ENCODE peak calls at places on chromosomes 2 and 18, in ten cellular contexts. One of them, this sample, is unnamed.

GRCh38 chr18:42364042-42364441 is 409.0 kb downstream of the PIK3C3 start:
- DNase-seq in NCI-H345: no peak
- DNase-seq in activated T-helper 1 cell treated with Interleukin-2 at 50 U/mL for 16 hours: no peak
- DNase-seq in activated naive CD8-positive, alpha-beta T cell treated with anti-CD3 and anti-CD28 coated beads, Interleukin-2, amount 50 U/mL, for 24 hours: no peak
- DNase-seq in ureter: no peak
- DNase-seq in NCI-H1417: no peak
- DNase-seq in EL: no peak
- DNase-seq in amniotic stem cell: no peak
- DNase-seq in cerebellum: no peak
- DNase-seq in fibroblast of pulmonary artery: no peak
- DNase-seq in this sample: no peak

GRCh38 chr18:41936471-41937134 is 18.4 kb upstream of the PIK3C3 start:
- DNase-seq in fibroblast of pulmonary artery: no peak
- DNase-seq in cerebellum: no peak
- DNase-seq in activated naive CD8-positive, alpha-beta T cell treated with anti-CD3 and anti-CD28 coated beads, Interleukin-2, amount 50 U/mL, for 24 hours: no peak
- DNase-seq in NCI-H1417: no peak
- DNase-seq in EL: no peak
- DNase-seq in ureter: no peak
- DNase-seq in activated T-helper 1 cell treated with Interleukin-2 at 50 U/mL for 16 hours: no peak
- DNase-seq in amniotic stem cell: no peak
- DNase-seq in NCI-H345: no peak
- DNase-seq in this sample: no peak

GRCh38 chr2:61715501-61715900 is 138.4 kb downstream of the FAM161A start:
- DNase-seq in EL: peak
- DNase-seq in fibroblast of pulmonary artery: no peak
- DNase-seq in amniotic stem cell: no peak
- DNase-seq in cerebellum: no peak
- DNase-seq in activated T-helper 1 cell treated with Interleukin-2 at 50 U/mL for 16 hours: no peak
- DNase-seq in NCI-H345: no peak
- DNase-seq in ureter: no peak
- DNase-seq in NCI-H1417: no peak
- DNase-seq in activated naive CD8-positive, alpha-beta T cell treated with anti-CD3 and anti-CD28 coated beads, Interleukin-2, amount 50 U/mL, for 24 hours: no peak
- DNase-seq in this sample: no peak

GRCh38 chr2:217890445-217890844 is 112.3 kb downstream of the TNS1 start:
- DNase-seq in EL: peak
- DNase-seq in activated naive CD8-positive, alpha-beta T cell treated with anti-CD3 and anti-CD28 coated beads, Interleukin-2, amount 50 U/mL, for 24 hours: no peak
- DNase-seq in fibroblast of pulmonary artery: peak
- DNase-seq in NCI-H345: no peak
- DNase-seq in activated T-helper 1 cell treated with Interleukin-2 at 50 U/mL for 16 hours: no peak
- DNase-seq in ureter: no peak
- DNase-seq in NCI-H1417: no peak
- DNase-seq in amniotic stem cell: no peak
- DNase-seq in cerebellum: no peak
- DNase-seq in this sample: peak

GRCh38 chr18:21949326-21950015 is 208.9 kb downstream of the MIB1 start:
- DNase-seq in fibroblast of pulmonary artery: peak
- DNase-seq in cerebellum: no peak
- DNase-seq in NCI-H345: no peak
- DNase-seq in NCI-H1417: no peak
- DNase-seq in activated T-helper 1 cell treated with Interleukin-2 at 50 U/mL for 16 hours: no peak
- DNase-seq in ureter: no peak
- DNase-seq in amniotic stem cell: no peak
- DNase-seq in activated naive CD8-positive, alpha-beta T cell treated with anti-CD3 and anti-CD28 coated beads, Interleukin-2, amount 50 U/mL, for 24 hours: no peak
- DNase-seq in EL: no peak
- DNase-seq in this sample: no peak

GRCh38 chr2:86396304-86396785 is 44.8 kb upstream of the KDM3A start:
- DNase-seq in fibroblast of pulmonary artery: peak
- DNase-seq in ureter: peak
- DNase-seq in NCI-H1417: no peak
- DNase-seq in activated T-helper 1 cell treated with Interleukin-2 at 50 U/mL for 16 hours: no peak
- DNase-seq in amniotic stem cell: no peak
- DNase-seq in EL: peak
- DNase-seq in cerebellum: peak
- DNase-seq in NCI-H345: no peak
- DNase-seq in activated naive CD8-positive, alpha-beta T cell treated with anti-CD3 and anti-CD28 coated beads, Interleukin-2, amount 50 U/mL, for 24 hours: no peak
- DNase-seq in this sample: no peak

GRCh38 chr2:176172007-176172747 is 15.1 kb downstream of the HOXD3 start:
- DNase-seq in NCI-H1417: no peak
- DNase-seq in activated naive CD8-positive, alpha-beta T cell treated with anti-CD3 and anti-CD28 coated beads, Interleukin-2, amount 50 U/mL, for 24 hours: no peak
- DNase-seq in ureter: no peak
- DNase-seq in fibroblast of pulmonary artery: no peak
- DNase-seq in EL: no peak
- DNase-seq in activated T-helper 1 cell treated with Interleukin-2 at 50 U/mL for 16 hours: no peak
- DNase-seq in amniotic stem cell: no peak
- DNase-seq in NCI-H345: no peak
- DNase-seq in cerebellum: no peak
- DNase-seq in this sample: no peak

GRCh38 chr2:29528891-29529520 is 392.4 kb downstream of the ALK start:
- DNase-seq in fibroblast of pulmonary artery: peak
- DNase-seq in EL: peak
- DNase-seq in ureter: peak
- DNase-seq in activated T-helper 1 cell treated with Interleukin-2 at 50 U/mL for 16 hours: no peak
- DNase-seq in NCI-H1417: peak
- DNase-seq in NCI-H345: no peak
- DNase-seq in amniotic stem cell: peak
- DNase-seq in activated naive CD8-positive, alpha-beta T cell treated with anti-CD3 and anti-CD28 coated beads, Interleukin-2, amount 50 U/mL, for 24 hours: peak
- DNase-seq in cerebellum: peak
- DNase-seq in this sample: peak

GRCh38 chr2:25312958-25313710 is 28.6 kb downstream of the DNMT3A start:
- DNase-seq in fibroblast of pulmonary artery: no peak
- DNase-seq in amniotic stem cell: no peak
- DNase-seq in activated T-helper 1 cell treated with Interleukin-2 at 50 U/mL for 16 hours: no peak
- DNase-seq in NCI-H1417: no peak
- DNase-seq in cerebellum: no peak
- DNase-seq in ureter: no peak
- DNase-seq in activated naive CD8-positive, alpha-beta T cell treated with anti-CD3 and anti-CD28 coated beads, Interleukin-2, amount 50 U/mL, for 24 hours: peak
- DNase-seq in EL: no peak
- DNase-seq in NCI-H345: no peak
- DNase-seq in this sample: no peak

GRCh38 chr2:44956841-44957240 is 15.3 kb downstream of the SIX3 start:
- DNase-seq in EL: no peak
- DNase-seq in fibroblast of pulmonary artery: no peak
- DNase-seq in activated naive CD8-positive, alpha-beta T cell treated with anti-CD3 and anti-CD28 coated beads, Interleukin-2, amount 50 U/mL, for 24 hours: no peak
- DNase-seq in ureter: no peak
- DNase-seq in cerebellum: no peak
- DNase-seq in NCI-H1417: no peak
- DNase-seq in NCI-H345: no peak
- DNase-seq in activated T-helper 1 cell treated with Interleukin-2 at 50 U/mL for 16 hours: no peak
- DNase-seq in amniotic stem cell: no peak
- DNase-seq in this sample: no peak

GRCh38 chr2:13195270-13195669 is 478.5 kb downstream of the TRIB2 start:
- DNase-seq in activated naive CD8-positive, alpha-beta T cell treated with anti-CD3 and anti-CD28 coated beads, Interleukin-2, amount 50 U/mL, for 24 hours: no peak
- DNase-seq in activated T-helper 1 cell treated with Interleukin-2 at 50 U/mL for 16 hours: no peak
- DNase-seq in amniotic stem cell: no peak
- DNase-seq in cerebellum: no peak
- DNase-seq in NCI-H1417: no peak
- DNase-seq in fibroblast of pulmonary artery: no peak
- DNase-seq in EL: no peak
- DNase-seq in ureter: no peak
- DNase-seq in NCI-H345: no peak
- DNase-seq in this sample: no peak

GRCh38 chr18:51588616-51589015 is 391.1 kb upstream of the MEX3C start:
- DNase-seq in activated naive CD8-positive, alpha-beta T cell treated with anti-CD3 and anti-CD28 coated beads, Interleukin-2, amount 50 U/mL, for 24 hours: no peak
- DNase-seq in amniotic stem cell: no peak
- DNase-seq in ureter: no peak
- DNase-seq in cerebellum: no peak
- DNase-seq in NCI-H1417: no peak
- DNase-seq in fibroblast of pulmonary artery: no peak
- DNase-seq in activated T-helper 1 cell treated with Interleukin-2 at 50 U/mL for 16 hours: no peak
- DNase-seq in NCI-H345: no peak
- DNase-seq in EL: no peak
- DNase-seq in this sample: no peak

GRCh38 chr2:144467479-144468210 is 52.3 kb downstream of the ZEB2 start:
- DNase-seq in activated naive CD8-positive, alpha-beta T cell treated with anti-CD3 and anti-CD28 coated beads, Interleukin-2, amount 50 U/mL, for 24 hours: no peak
- DNase-seq in amniotic stem cell: no peak
- DNase-seq in NCI-H345: no peak
- DNase-seq in EL: no peak
- DNase-seq in cerebellum: no peak
- DNase-seq in NCI-H1417: no peak
- DNase-seq in fibroblast of pulmonary artery: no peak
- DNase-seq in activated T-helper 1 cell treated with Interleukin-2 at 50 U/mL for 16 hours: no peak
- DNase-seq in ureter: no peak
- DNase-seq in this sample: no peak

GRCh38 chr2:29074401-29074800 is at the start of gene PCARE:
- DNase-seq in cerebellum: no peak
- DNase-seq in activated T-helper 1 cell treated with Interleukin-2 at 50 U/mL for 16 hours: no peak
- DNase-seq in amniotic stem cell: no peak
- DNase-seq in EL: no peak
- DNase-seq in NCI-H1417: no peak
- DNase-seq in activated naive CD8-positive, alpha-beta T cell treated with anti-CD3 and anti-CD28 coated beads, Interleukin-2, amount 50 U/mL, for 24 hours: no peak
- DNase-seq in ureter: no peak
- DNase-seq in NCI-H345: no peak
- DNase-seq in fibroblast of pulmonary artery: no peak
- DNase-seq in this sample: no peak

GRCh38 chr2:234981197-234982095 is 29.6 kb downstream of the SH3BP4 start:
- DNase-seq in amniotic stem cell: peak
- DNase-seq in NCI-H1417: peak
- DNase-seq in cerebellum: no peak
- DNase-seq in ureter: peak
- DNase-seq in NCI-H345: peak
- DNase-seq in fibroblast of pulmonary artery: peak
- DNase-seq in EL: peak
- DNase-seq in activated T-helper 1 cell treated with Interleukin-2 at 50 U/mL for 16 hours: no peak
- DNase-seq in activated naive CD8-positive, alpha-beta T cell treated with anti-CD3 and anti-CD28 coated beads, Interleukin-2, amount 50 U/mL, for 24 hours: no peak
- DNase-seq in this sample: no peak

GRCh38 chr2:117917223-117917917 is 96.5 kb downstream of the CCDC93 start:
- DNase-seq in NCI-H1417: no peak
- DNase-seq in amniotic stem cell: peak
- DNase-seq in activated T-helper 1 cell treated with Interleukin-2 at 50 U/mL for 16 hours: no peak
- DNase-seq in EL: no peak
- DNase-seq in fibroblast of pulmonary artery: peak
- DNase-seq in cerebellum: no peak
- DNase-seq in ureter: no peak
- DNase-seq in activated naive CD8-positive, alpha-beta T cell treated with anti-CD3 and anti-CD28 coated beads, Interleukin-2, amount 50 U/mL, for 24 hours: no peak
- DNase-seq in NCI-H345: no peak
- DNase-seq in this sample: no peak

GRCh38 chr2:98502556-98503335 is 58.1 kb downstream of the INPP4A start:
- DNase-seq in cerebellum: no peak
- DNase-seq in ureter: no peak
- DNase-seq in activated naive CD8-positive, alpha-beta T cell treated with anti-CD3 and anti-CD28 coated beads, Interleukin-2, amount 50 U/mL, for 24 hours: no peak
- DNase-seq in fibroblast of pulmonary artery: peak
- DNase-seq in EL: peak
- DNase-seq in amniotic stem cell: peak
- DNase-seq in NCI-H345: no peak
- DNase-seq in activated T-helper 1 cell treated with Interleukin-2 at 50 U/mL for 16 hours: no peak
- DNase-seq in NCI-H1417: no peak
- DNase-seq in this sample: no peak

GRCh38 chr18:62088146-62088545 is 98.7 kb downstream of the PIGN start:
- DNase-seq in cerebellum: no peak
- DNase-seq in fibroblast of pulmonary artery: peak
- DNase-seq in amniotic stem cell: no peak
- DNase-seq in ureter: no peak
- DNase-seq in NCI-H345: no peak
- DNase-seq in activated naive CD8-positive, alpha-beta T cell treated with anti-CD3 and anti-CD28 coated beads, Interleukin-2, amount 50 U/mL, for 24 hours: no peak
- DNase-seq in NCI-H1417: no peak
- DNase-seq in activated T-helper 1 cell treated with Interleukin-2 at 50 U/mL for 16 hours: no peak
- DNase-seq in EL: no peak
- DNase-seq in this sample: no peak

GRCh38 chr2:2842466-2842865 is 511.4 kb upstream of the MYT1L start:
- DNase-seq in NCI-H1417: no peak
- DNase-seq in fibroblast of pulmonary artery: no peak
- DNase-seq in EL: no peak
- DNase-seq in cerebellum: no peak
- DNase-seq in ureter: no peak
- DNase-seq in amniotic stem cell: no peak
- DNase-seq in activated T-helper 1 cell treated with Interleukin-2 at 50 U/mL for 16 hours: no peak
- DNase-seq in NCI-H345: no peak
- DNase-seq in activated naive CD8-positive, alpha-beta T cell treated with anti-CD3 and anti-CD28 coated beads, Interleukin-2, amount 50 U/mL, for 24 hours: no peak
- DNase-seq in this sample: no peak

GRCh38 chr2:60486067-60486466 is 67.4 kb downstream of the BCL11A start:
- DNase-seq in EL: no peak
- DNase-seq in fibroblast of pulmonary artery: no peak
- DNase-seq in cerebellum: no peak
- DNase-seq in amniotic stem cell: no peak
- DNase-seq in activated naive CD8-positive, alpha-beta T cell treated with anti-CD3 and anti-CD28 coated beads, Interleukin-2, amount 50 U/mL, for 24 hours: no peak
- DNase-seq in ureter: no peak
- DNase-seq in NCI-H345: no peak
- DNase-seq in activated T-helper 1 cell treated with Interleukin-2 at 50 U/mL for 16 hours: no peak
- DNase-seq in NCI-H1417: no peak
- DNase-seq in this sample: no peak

GRCh38 chr2:133818661-133819060 is 250.4 kb upstream of the NCKAP5 start:
- DNase-seq in ureter: no peak
- DNase-seq in cerebellum: no peak
- DNase-seq in NCI-H345: no peak
- DNase-seq in amniotic stem cell: no peak
- DNase-seq in NCI-H1417: no peak
- DNase-seq in activated naive CD8-positive, alpha-beta T cell treated with anti-CD3 and anti-CD28 coated beads, Interleukin-2, amount 50 U/mL, for 24 hours: no peak
- DNase-seq in fibroblast of pulmonary artery: no peak
- DNase-seq in activated T-helper 1 cell treated with Interleukin-2 at 50 U/mL for 16 hours: no peak
- DNase-seq in EL: no peak
- DNase-seq in this sample: no peak

GRCh38 chr18:3248670-3249359 is 1.2 kb downstream of the MYL12A start:
- DNase-seq in NCI-H1417: no peak
- DNase-seq in cerebellum: no peak
- DNase-seq in ureter: no peak
- DNase-seq in fibroblast of pulmonary artery: peak
- DNase-seq in NCI-H345: no peak
- DNase-seq in activated T-helper 1 cell treated with Interleukin-2 at 50 U/mL for 16 hours: no peak
- DNase-seq in EL: peak
- DNase-seq in amniotic stem cell: no peak
- DNase-seq in activated naive CD8-positive, alpha-beta T cell treated with anti-CD3 and anti-CD28 coated beads, Interleukin-2, amount 50 U/mL, for 24 hours: no peak
- DNase-seq in this sample: no peak

This sample was measured in Right ventricle myocardium inferior.